ENCODE peak calls at places on chromosomes 2 and 18, in four cellular contexts. L is aorta, M is endodermal cell, Q is GM23338. I is an unnamed sample. For H3K36me3, the result is how much of the 10 kb centered on the place peaks cover.

GRCh38 chr2:223578846-223579245 is 23.3 kb downstream of the SCG2 start:
- DNase-seq in L (no peak), M (no peak), Q (no peak), I (no peak)

GRCh38 chr18:56509656-56510055 is 128.7 kb downstream of the TXNL1 start:
- DNase-seq in L (no peak), M (no peak), Q (no peak), I (no peak)

GRCh38 chr2:68039317-68039716 is 23.5 kb downstream of the C1D start:
- DNase-seq in L (no peak), M (no peak), Q (no peak), I (no peak)

GRCh38 chr2:95342556-95343320 is 45.6 kb downstream of the KCNIP3 start:
- DNase-seq in L (no peak), M (peak), Q (no peak), I (no peak)

GRCh38 chr2:219514836-219515235 is 554 bp downstream of the ASIC4 start:
- DNase-seq in L (no peak), M (no peak), Q (no peak), I (no peak)

GRCh38 chr2:130768191-130768855 is 13.0 kb downstream of the AMER3 start:
- DNase-seq in L (no peak), M (peak), Q (peak), I (no peak)

GRCh38 chr18:31162419-31162793 is 250 bp downstream of the DSC1 start:
- DNase-seq in L (no peak), M (peak), Q (no peak), I (peak)

GRCh38 chr2:216431457-216431856 is 19.2 kb downstream of the SMARCAL1 start:
- DNase-seq in L (no peak), M (no peak), Q (no peak), I (no peak)

GRCh38 chr2:205757271-205757670 is 75.0 kb downstream of the NRP2 start:
- DNase-seq in L (no peak), M (no peak), Q (no peak), I (no peak)

GRCh38 chr2:240530181-240530580 is 27.6 kb downstream of the ANKMY1 start:
- DNase-seq in L (no peak), M (no peak), Q (no peak), I (no peak)

GRCh38 chr2:233368756-233369155 is 14.5 kb downstream of the DGKD start:
- DNase-seq in L (no peak), M (no peak), Q (no peak), I (no peak)

GRCh38 chr2:19711470-19712372 is 190.1 kb downstream of the TTC32 start:
- DNase-seq in L (peak), M (peak), Q (peak), I (peak)

GRCh38 chr2:64426191-64426952 is 27.6 kb upstream of the LGALSL start:
- DNase-seq in L (no peak), M (no peak), Q (no peak), I (no peak)

GRCh38 chr2:230849633-230850357 is 14.9 kb upstream of the ITM2C start:
- DNase-seq in L (no peak), M (peak), Q (peak), I (peak)

GRCh38 chr2:236971919-236972381 is 113.7 kb upstream of the COPS8 start:
- DNase-seq in L (no peak), M (peak), Q (no peak), I (no peak)

DNA sequence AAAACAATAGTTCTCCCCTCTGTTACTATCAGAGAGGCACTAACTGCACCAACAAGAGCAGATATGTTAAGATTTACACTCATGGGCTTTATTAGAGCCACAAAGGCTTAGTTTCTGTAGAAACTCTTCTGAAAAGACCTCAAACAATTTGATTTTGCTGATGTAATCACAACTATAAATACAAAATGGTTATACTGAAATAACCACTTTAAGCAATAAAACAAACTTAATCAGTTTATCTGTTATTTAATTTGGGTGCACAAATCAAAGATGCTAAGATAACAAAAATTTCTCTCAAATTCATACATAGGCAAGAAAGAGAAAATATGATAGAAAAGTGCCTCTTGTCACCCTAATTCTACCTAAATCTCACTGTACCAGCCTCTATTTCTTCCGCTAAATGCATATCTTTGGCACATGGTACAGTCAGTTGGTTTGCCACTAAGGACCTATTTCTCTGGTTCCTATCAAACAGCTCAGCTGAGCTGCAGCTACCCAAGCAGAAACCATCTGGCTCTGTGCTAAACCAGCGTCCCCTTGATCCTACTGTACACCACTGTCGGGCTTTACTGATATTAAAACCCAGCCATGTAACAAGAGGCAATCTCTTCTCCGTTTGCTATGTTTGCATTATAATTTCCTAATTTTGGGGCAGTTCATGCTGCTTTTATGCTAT is 60.1 kb downstream of the CWC22 start:
- DNase-seq in L (no peak), M (no peak), Q (no peak), I (no peak)
- H3K36me3 ChIP-seq in L (under half), M (half or more), Q (under half), I (under half)

DNA sequence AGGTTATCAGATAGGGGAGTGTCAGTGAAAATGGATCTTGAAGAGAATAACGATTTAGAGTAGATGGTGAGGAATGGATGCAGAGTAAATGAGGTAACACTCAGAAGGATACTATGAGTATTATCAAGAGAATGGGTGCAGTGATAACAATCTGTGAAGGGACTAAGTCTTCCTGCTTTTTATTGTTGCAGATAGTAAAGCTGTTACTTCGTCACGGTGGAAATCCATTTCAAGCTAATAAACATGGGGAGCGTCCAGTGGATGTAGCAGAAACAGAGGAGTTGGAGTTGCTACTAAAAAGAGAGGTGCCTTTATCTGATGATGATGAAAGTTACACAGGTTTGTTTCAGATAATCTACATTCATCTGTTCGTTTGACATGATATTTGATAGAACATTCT is 85.1 kb downstream of the ANKRD12 start:
- DNase-seq in L (no peak), M (no peak), Q (no peak), I (no peak)
- H3K36me3 ChIP-seq in L (under half), M (half or more), Q (under half), I (under half)

GRCh38 chr2:10646153-10646552 is 43.6 kb downstream of the NOL10 start:
- DNase-seq in L (no peak), M (no peak), Q (no peak), I (no peak)
- H3K36me3 ChIP-seq in L (under half), M (half or more), Q (under half), I (under half)

GRCh38 chr2:241752689-241753276 is 18.4 kb downstream of the D2HGDH start:
- DNase-seq in L (no peak), M (no peak), Q (no peak), I (no peak)

GRCh38 chr2:241753493-241753892 is 19.1 kb downstream of the D2HGDH start:
- DNase-seq in L (no peak), M (no peak), Q (no peak), I (no peak)

GRCh38 chr2:241754042-241754441 is 19.6 kb downstream of the D2HGDH start:
- DNase-seq in L (no peak), M (no peak), Q (no peak), I (no peak)

GRCh38 chr2:241755777-241756176 is 20.8 kb upstream of the GAL3ST2 start:
- DNase-seq in L (peak), M (no peak), Q (no peak), I (no peak)

GRCh38 chr2:241755166-241755565 is 20.7 kb downstream of the D2HGDH start:
- DNase-seq in L (no peak), M (no peak), Q (no peak), I (no peak)
- H3K36me3 ChIP-seq in L (under half), M (under half), Q (under half), I (under half)

GRCh38 chr18:79728931-79729586 is 49.5 kb downstream of the CTDP1 start:
- DNase-seq in L (no peak), M (no peak), Q (no peak), I (no peak)
- H3K36me3 ChIP-seq in L (under half), M (half or more), Q (under half), I (under half)

GRCh38 chr2:3445891-3446290 is 66.4 kb downstream of the TRAPPC12 start:
- DNase-seq in L (no peak), M (no peak), Q (no peak), I (no peak)
- H3K36me3 ChIP-seq in L (under half), M (under half), Q (under half), I (under half)

DNA sequence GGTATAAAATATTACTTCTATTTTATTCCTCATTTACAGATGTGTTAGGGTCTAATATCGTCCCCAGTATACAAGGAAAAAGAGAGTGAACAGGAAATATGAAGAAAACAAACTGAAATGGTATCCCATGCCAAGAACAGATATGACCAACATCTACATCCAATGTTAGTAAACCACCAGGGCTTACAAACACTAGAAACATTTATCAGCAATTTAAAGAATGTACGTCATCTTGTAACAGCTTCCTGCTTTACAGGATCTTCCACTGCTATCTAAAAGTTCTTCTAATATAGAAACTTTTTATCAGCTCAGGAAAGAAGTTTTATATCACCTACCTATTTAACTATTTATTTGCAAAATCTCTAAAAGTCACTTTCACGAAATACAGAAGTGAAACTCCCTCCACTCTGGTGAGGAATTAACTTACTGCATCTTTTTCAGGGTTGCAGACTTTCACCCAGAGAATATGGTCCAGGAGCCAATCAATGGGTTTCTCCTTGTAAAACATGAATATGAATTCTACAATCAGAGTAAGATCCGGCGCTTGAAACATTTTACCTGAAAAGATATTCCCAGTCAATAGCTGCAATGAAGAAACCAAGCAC is 35.2 kb downstream of the UNC50 start:
- DNase-seq in L (no peak), M (no peak), Q (no peak), I (peak)
- H3K36me3 ChIP-seq in L (under half), M (under half), Q (under half), I (under half)

DNA sequence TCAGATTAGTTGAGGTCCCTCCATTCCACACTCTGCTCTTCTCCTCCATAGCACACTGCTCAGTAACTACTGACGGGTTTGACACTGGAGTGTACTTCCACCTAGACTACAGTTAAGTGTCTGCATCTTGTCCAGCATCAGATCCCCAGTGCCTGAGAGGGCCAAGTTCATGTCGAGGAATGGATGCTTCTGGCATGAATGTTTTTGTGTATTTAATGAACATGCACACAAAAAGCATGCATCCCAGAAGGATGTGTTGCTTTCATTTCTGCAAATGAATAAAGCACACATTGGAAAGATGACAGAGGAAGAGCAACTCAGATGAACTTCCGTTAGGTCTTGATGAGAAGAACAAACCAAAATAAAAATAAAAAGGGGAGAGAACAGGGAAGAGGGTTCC is 27.8 kb downstream of the C2orf49 start:
- DNase-seq in L (no peak), M (no peak), Q (no peak), I (no peak)
- H3K36me3 ChIP-seq in L (under half), M (half or more), Q (under half), I (under half)